ENCODE peak calls at places on chromosome 9, in seven cellular contexts. H is IMR-90, D is breast epithelium, A is HCT116, Z is Peyer's patch, V is GM12878, J is stomach. K is an unnamed sample. For H3K36me3, the result is how much of the 10 kb centered on the place peaks cover.

GRCh38 chr9:126501383-126502331 is 112.1 kb upstream of the LMX1B start:
- DNase-seq in V (no peak), A (no peak), D (no peak), H (no peak), J (no peak), Z (no peak), K (no peak)

GRCh38 chr9:137311171-137311970 is 9.3 kb upstream of the NRARP start:
- DNase-seq in J (peak), A (peak), V (no peak), D (peak), H (peak), Z (no peak), K (no peak)

GRCh38 chr9:104905153-104905901 is 22.6 kb downstream of the ABCA1 start:
- DNase-seq in V (no peak), J (no peak), Z (no peak), D (no peak), H (no peak), A (no peak), K (no peak)

GRCh38 chr9:129902735-129903134 is 67.5 kb downstream of the USP20 start:
- DNase-seq in A (no peak), H (no peak), D (no peak), Z (peak), J (no peak), V (no peak), K (no peak)

GRCh38 chr9:125701351-125701750 is 5.7 kb downstream of the MAPKAP1 start:
- DNase-seq in J (no peak), A (no peak), Z (no peak), V (no peak), D (no peak), H (peak), K (no peak)

GRCh38 chr9:125989524-125990180 is 242.5 kb downstream of the PBX3 start:
- DNase-seq in H (no peak), A (no peak), D (no peak), Z (no peak), J (no peak), V (no peak), K (no peak)

GRCh38 chr9:76785501-76785900 is 21.3 kb downstream of the PCA3 start:
- DNase-seq in A (no peak), D (no peak), J (no peak), H (no peak), V (no peak), Z (no peak), K (no peak)

GRCh38 chr9:30065888-30066287 is 2318.6 kb upstream of the ACO1 start:
- DNase-seq in D (no peak), J (no peak), A (peak), V (no peak), Z (no peak), H (no peak), K (no peak)

GRCh38 chr9:24832307-24832706 is 286.6 kb upstream of the IZUMO3 start:
- DNase-seq in J (no peak), Z (no peak), H (no peak), A (no peak), D (no peak), V (no peak), K (no peak)

GRCh38 chr9:38177680-38178079 is 108.7 kb upstream of the SHB start:
- DNase-seq in V (no peak), A (no peak), Z (no peak), D (no peak), H (no peak), J (no peak), K (no peak)

GRCh38 chr9:121836382-121836885 is 185.0 kb downstream of the DAB2IP start:
- DNase-seq in D (peak), V (no peak), Z (no peak), A (no peak), H (no peak), J (peak), K (no peak)

GRCh38 chr9:101226803-101227202 is 158.0 kb downstream of the BAAT start:
- DNase-seq in A (peak), H (no peak), Z (no peak), D (no peak), J (no peak), V (no peak), K (no peak)

GRCh38 chr9:21661626-21662025 is 140.8 kb upstream of the MTAP start:
- DNase-seq in H (peak), D (no peak), A (no peak), Z (no peak), J (no peak), V (no peak), K (no peak)

GRCh38 chr9:70079364-70080103 is 35.9 kb downstream of the MAMDC2 start:
- DNase-seq in Z (no peak), V (no peak), A (no peak), J (no peak), H (peak), D (no peak), K (no peak)

DNA sequence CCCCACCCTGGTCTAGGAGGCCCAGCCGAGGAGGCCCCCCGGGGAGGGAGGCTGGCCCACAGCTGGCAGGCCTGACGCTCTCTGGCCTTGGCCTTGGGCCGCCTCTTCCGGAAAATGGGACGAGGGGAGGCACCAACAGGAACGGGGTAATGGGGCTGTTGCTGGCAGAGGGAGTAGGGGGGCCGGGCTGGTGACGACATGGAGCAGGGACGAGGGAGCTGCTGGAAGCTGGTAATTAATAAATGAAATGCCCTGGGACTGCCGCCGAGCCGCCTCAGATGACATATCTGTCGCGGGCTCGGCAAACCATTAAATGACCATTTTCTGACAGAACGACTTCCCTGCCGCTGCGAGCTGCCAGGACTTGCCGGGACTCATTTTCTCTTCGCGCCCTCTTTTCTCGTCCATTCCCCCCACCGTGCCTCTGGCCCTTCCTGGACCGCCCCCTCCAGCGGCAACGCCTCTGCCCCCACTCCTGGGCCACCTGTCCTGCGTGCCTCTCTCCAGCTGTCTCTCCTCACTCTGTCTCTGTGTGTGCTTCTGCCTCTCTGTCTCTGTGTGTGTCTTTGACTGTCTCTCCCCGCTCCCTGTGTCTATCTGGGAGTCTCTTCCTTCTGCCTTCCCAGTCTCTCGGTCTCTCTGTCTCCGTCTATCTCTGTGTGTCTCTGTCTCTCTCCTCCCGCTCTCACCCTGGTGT is 215.7 kb downstream of the PAX5 start:
- DNase-seq in Z (no peak), A (no peak), H (no peak), D (no peak), J (no peak), V (no peak), K (no peak)
- H3K4me3 ChIP-seq in Z (peak), A (no peak), H (no peak), D (peak), J (peak), V (no peak), K (peak)

GRCh38 chr9:133773889-133774655 is 35.9 kb upstream of the SARDH start:
- DNase-seq in V (no peak), A (no peak), Z (no peak), H (peak), J (no peak), D (peak), K (no peak)
- H3K36me3 ChIP-seq in V (under half), A (under half), Z (half or more), H (half or more), J (half or more), D (under half), K (under half)

DNA sequence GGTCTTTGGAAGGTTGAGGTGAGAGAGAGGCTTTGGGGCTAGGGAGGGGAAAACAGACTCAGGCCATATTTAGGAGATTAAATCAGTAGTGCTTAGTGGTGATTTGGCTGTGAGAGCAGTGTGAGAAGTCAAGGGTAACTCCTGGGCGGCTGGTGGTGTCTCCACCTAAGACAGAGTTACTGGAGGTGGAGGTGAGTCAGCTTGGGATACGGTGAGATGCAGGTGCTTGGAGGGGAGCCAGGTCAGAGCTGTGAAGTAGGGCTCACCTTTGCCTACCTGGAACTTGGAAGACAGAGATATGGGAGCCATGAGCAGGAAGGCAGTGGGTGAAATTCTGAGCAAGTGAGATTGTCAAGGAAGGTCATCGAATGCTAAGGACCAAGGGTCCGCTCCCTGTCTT is 24.5 kb downstream of the RGS3 start:
- DNase-seq in Z (no peak), A (no peak), J (peak), H (no peak), V (no peak), D (no peak), K (no peak)
- TF ChIP-seq POLR2A in Z (no peak), A (no peak), J (no peak), H (no peak), V (no peak), D (no peak), K (no peak)

DNA sequence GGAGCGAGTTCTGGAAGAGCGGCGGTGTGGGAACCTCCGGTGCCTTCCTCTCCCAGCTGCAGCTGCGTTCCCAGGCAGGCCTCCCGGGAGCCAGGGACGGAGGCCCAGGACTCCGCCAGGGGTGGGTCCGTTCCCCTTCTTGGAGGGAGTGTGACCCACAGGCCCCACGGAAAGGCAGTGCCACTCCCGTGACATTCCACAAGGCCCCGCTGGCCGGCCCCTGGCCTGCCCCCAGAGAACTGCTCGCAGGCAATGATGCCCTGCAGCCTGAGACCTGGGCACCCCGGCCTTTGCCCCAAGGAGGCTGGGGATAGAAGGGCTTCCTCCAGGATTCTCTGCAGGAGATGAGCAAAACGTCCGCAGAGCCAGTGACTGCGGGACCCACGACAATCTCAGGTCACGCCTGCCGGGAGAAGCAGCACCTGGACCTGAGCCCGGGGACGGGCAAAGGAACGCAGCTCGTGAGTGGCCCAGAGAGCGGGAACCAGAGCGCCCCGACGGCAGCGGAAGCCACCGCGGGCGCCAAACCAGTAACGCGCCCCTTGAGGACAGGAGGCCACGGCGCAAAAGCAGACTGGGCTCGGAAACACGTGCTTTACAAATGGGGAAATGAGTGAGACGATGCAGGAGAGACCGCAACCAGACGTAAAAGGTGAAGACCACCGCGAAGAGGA is 9.3 kb downstream of the OBP2B start:
- DNase-seq in H (no peak), Z (no peak), A (no peak), J (no peak), V (no peak), D (no peak), K (no peak)
- H3K4me3 ChIP-seq in H (no peak), Z (peak), A (no peak), J (peak), V (no peak), D (peak), K (peak)

GRCh38 chr9:131468031-131468430 is 34.7 kb upstream of the POMT1 start:
- DNase-seq in H (no peak), Z (no peak), A (no peak), J (no peak), V (no peak), D (no peak), K (no peak)
- H3K36me3 ChIP-seq in H (half or more), Z (half or more), A (half or more), J (half or more), V (under half), D (under half), K (half or more)

DNA sequence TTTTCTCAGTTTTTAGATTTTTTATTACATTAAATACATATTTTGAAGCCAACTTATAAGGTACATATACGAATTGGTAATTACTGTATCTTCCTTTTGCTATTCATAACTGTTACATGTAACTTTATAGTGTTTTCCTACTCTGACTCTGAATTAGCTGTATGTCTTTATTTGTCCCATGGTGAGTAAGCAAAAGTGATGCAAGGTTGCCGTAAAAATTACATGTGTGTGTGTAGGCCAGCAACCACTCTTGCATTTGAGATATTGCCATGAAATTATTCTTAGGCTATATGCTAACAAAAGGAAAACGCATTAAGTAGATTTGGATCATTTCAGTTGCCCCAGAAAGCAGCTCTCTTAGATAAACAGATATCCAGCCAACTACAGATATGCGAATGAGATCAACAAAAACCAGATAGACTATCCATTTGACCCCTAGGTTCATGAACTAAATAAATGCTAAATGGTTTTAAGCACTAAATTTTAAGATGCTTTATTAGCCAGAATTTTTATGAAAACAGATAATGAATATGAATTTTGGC is 73.6 kb downstream of the CYLC2 start:
- DNase-seq in Z (no peak), H (no peak), D (no peak), J (no peak), A (no peak), V (no peak), K (no peak)
- TF ChIP-seq POLR2A in Z (no peak), H (no peak), D (no peak), J (no peak), A (no peak), V (no peak), K (no peak)

GRCh38 chr9:4939118-4939561 is 45.9 kb upstream of the JAK2 start:
- DNase-seq in H (no peak), Z (no peak), D (no peak), V (peak), A (no peak), J (no peak), K (no peak)
- H3K4me3 ChIP-seq in H (no peak), Z (no peak), D (no peak), V (no peak), A (no peak), J (no peak), K (no peak)

GRCh38 chr9:127562271-127562780 is 49.8 kb upstream of the STXBP1 start:
- DNase-seq in Z (no peak), V (no peak), D (no peak), H (no peak), A (no peak), J (no peak), K (no peak)
- H3K36me3 ChIP-seq in Z (under half), V (under half), D (under half), H (under half), A (under half), J (under half), K (under half)

K was measured in esophagus muscularis mucosa.